ENCODE peak calls at places on chromosomes 3 and 15, in five cellular contexts. One of them, this sample, is unnamed.
A peak's percentile ranks its signal among the peaks of the same experiment; 100 is the strongest.

GRCh38 chr15:91660174-91660649 is 193.3 kb upstream of the SLCO3A1 start:
- DNase-seq in upper lobe of right lung: no peak
- DNase-seq in body of pancreas: no peak
- DNase-seq in transverse colon: no peak
- DNase-seq in right atrium auricular region: no peak
- DNase-seq in this sample: no peak

GRCh38 chr3:45964139-45964538 is 20.9 kb downstream of the CXCR6 start:
- DNase-seq in upper lobe of right lung: no peak
- DNase-seq in body of pancreas: no peak
- DNase-seq in transverse colon: no peak
- DNase-seq in right atrium auricular region: no peak
- DNase-seq in this sample: no peak

GRCh38 chr3:160564949-160565441 is 376 bp downstream of the KPNA4 start:
- DNase-seq in upper lobe of right lung: peak; percentile 89
- DNase-seq in body of pancreas: no peak
- DNase-seq in transverse colon: peak; percentile 76
- DNase-seq in right atrium auricular region: peak; percentile 70
- DNase-seq in this sample: peak; percentile 74

GRCh38 chr3:158908187-158908762 is 106.4 kb downstream of the MFSD1 start:
- DNase-seq in upper lobe of right lung: no peak
- DNase-seq in body of pancreas: no peak
- DNase-seq in transverse colon: no peak
- DNase-seq in right atrium auricular region: no peak
- DNase-seq in this sample: no peak

GRCh38 chr3:186400677-186401076 is 38.6 kb upstream of the DGKG start:
- DNase-seq in upper lobe of right lung: no peak
- DNase-seq in body of pancreas: no peak
- DNase-seq in transverse colon: no peak
- DNase-seq in right atrium auricular region: no peak
- DNase-seq in this sample: no peak

GRCh38 chr15:35306361-35306981 is 221.4 kb upstream of the NANOGP8 start:
- DNase-seq in upper lobe of right lung: no peak
- DNase-seq in body of pancreas: no peak
- DNase-seq in transverse colon: peak; percentile 54
- DNase-seq in right atrium auricular region: no peak
- DNase-seq in this sample: no peak

GRCh38 chr3:124972457-124972856 is 37.9 kb upstream of the MUC13 start:
- DNase-seq in upper lobe of right lung: no peak
- DNase-seq in body of pancreas: no peak
- DNase-seq in transverse colon: peak; percentile 72
- DNase-seq in right atrium auricular region: no peak
- DNase-seq in this sample: no peak

GRCh38 chr15:28022181-28022580 is 76.9 kb downstream of the OCA2 start:
- DNase-seq in upper lobe of right lung: no peak
- DNase-seq in body of pancreas: no peak
- DNase-seq in transverse colon: no peak
- DNase-seq in right atrium auricular region: no peak
- DNase-seq in this sample: no peak

GRCh38 chr3:64039972-64040733 is 16.9 kb upstream of the PSMD6 start:
- DNase-seq in upper lobe of right lung: no peak
- DNase-seq in body of pancreas: no peak
- DNase-seq in transverse colon: no peak
- DNase-seq in right atrium auricular region: no peak
- DNase-seq in this sample: no peak

GRCh38 chr3:12253521-12253920 is 35.3 kb upstream of the PPARG start:
- DNase-seq in upper lobe of right lung: no peak
- DNase-seq in body of pancreas: no peak
- DNase-seq in transverse colon: no peak
- DNase-seq in right atrium auricular region: no peak
- DNase-seq in this sample: no peak

GRCh38 chr3:128369881-128370642 is 96.6 kb downstream of the DNAJB8 start:
- DNase-seq in upper lobe of right lung: no peak
- DNase-seq in body of pancreas: no peak
- DNase-seq in transverse colon: no peak
- DNase-seq in right atrium auricular region: no peak
- DNase-seq in this sample: no peak

GRCh38 chr3:164641071-164641470 is 437.2 kb downstream of the SI start:
- DNase-seq in upper lobe of right lung: no peak
- DNase-seq in body of pancreas: no peak
- DNase-seq in transverse colon: no peak
- DNase-seq in right atrium auricular region: no peak
- DNase-seq in this sample: no peak

GRCh38 chr15:95931619-95932018 is 398.9 kb upstream of the NR2F2 start:
- DNase-seq in upper lobe of right lung: no peak
- DNase-seq in body of pancreas: no peak
- DNase-seq in transverse colon: no peak
- DNase-seq in right atrium auricular region: no peak
- DNase-seq in this sample: no peak

GRCh38 chr15:38768970-38769369 is 204.4 kb upstream of the RASGRP1 start:
- DNase-seq in upper lobe of right lung: no peak
- DNase-seq in body of pancreas: no peak
- DNase-seq in transverse colon: no peak
- DNase-seq in right atrium auricular region: peak; percentile 66
- DNase-seq in this sample: no peak
- TF ChIP-seq CTCF in upper lobe of right lung: peak; percentile 20
- TF ChIP-seq CTCF in body of pancreas: no peak
- TF ChIP-seq CTCF in transverse colon: no peak
- TF ChIP-seq CTCF in right atrium auricular region: no peak
- TF ChIP-seq CTCF in this sample: no peak

DNA sequence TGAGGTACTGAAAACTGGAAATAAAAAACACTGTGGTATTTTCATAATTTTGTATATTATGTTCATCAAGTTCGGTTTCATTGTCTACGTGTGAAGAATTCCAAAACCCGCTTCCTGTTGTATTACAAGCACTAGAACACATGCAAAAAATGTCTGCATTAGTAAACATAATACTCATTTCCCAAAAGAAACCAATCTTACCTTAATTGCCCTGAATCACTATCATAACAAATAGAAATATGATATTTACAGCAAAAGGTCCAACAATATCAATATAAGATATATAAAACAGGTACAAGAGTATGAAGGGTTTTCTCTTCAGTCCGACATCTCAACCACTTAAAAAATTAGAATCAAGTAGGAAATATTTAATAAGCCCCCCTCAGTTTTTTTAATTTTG is 26.3 kb upstream of the GP5 start:
- DNase-seq in upper lobe of right lung: no peak
- DNase-seq in body of pancreas: no peak
- DNase-seq in transverse colon: no peak
- DNase-seq in right atrium auricular region: no peak
- DNase-seq in this sample: no peak
- H3K36me3 ChIP-seq in upper lobe of right lung: peaks cover 71% of the 10 kb centered on the region
- H3K36me3 ChIP-seq in body of pancreas: peaks cover 26% of the 10 kb centered on the region
- H3K36me3 ChIP-seq in transverse colon: peaks cover 28% of the 10 kb centered on the region
- H3K36me3 ChIP-seq in right atrium auricular region: peaks cover 60% of the 10 kb centered on the region
- H3K36me3 ChIP-seq in this sample: no peaks in the 10 kb centered on the region

DNA sequence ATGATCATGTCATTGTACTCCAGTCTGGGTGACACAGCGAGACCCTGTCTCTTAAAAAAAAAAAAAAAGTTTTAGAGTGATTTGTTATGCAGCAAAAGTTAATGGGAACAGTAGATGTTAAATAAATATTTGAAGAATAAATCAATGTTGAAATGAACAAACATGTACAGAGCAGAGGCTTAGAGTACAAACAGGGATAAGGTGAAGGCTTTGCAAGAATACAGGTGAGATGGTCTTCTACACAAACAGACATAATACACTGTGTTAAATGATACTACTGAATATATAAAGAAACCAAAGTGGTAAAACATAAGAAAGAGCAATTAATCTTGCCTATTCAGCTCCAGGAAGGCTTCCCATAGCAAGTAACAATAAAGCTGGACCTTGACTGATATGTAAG is 265.4 kb downstream of the CNTN3 start:
- DNase-seq in upper lobe of right lung: no peak
- DNase-seq in body of pancreas: no peak
- DNase-seq in transverse colon: no peak
- DNase-seq in right atrium auricular region: no peak
- DNase-seq in this sample: no peak
- H3K4me3 ChIP-seq in upper lobe of right lung: no peak overlapping the region
- H3K4me3 ChIP-seq in body of pancreas: no peak overlapping the region
- H3K4me3 ChIP-seq in transverse colon: no peak overlapping the region
- H3K4me3 ChIP-seq in right atrium auricular region: no peak overlapping the region
- H3K4me3 ChIP-seq in this sample: no peak overlapping the region

GRCh38 chr3:141493152-141493551 is 6.3 kb downstream of the RASA2 start:
- DNase-seq in upper lobe of right lung: no peak
- DNase-seq in body of pancreas: no peak
- DNase-seq in transverse colon: no peak
- DNase-seq in right atrium auricular region: no peak
- DNase-seq in this sample: no peak
- TF ChIP-seq CTCF in upper lobe of right lung: no peak
- TF ChIP-seq CTCF in body of pancreas: no peak
- TF ChIP-seq CTCF in transverse colon: no peak
- TF ChIP-seq CTCF in right atrium auricular region: no peak
- TF ChIP-seq CTCF in this sample: no peak

This sample was measured in heart right ventricle.